ENCODE peak calls at places on chromosomes 2 and 18, in nine cellular contexts. One of them, this sample, is unnamed. For H3K9me3, the result is how much of the 10 kb centered on the place peaks cover.

GRCh38 chr2:173802518-173802917 is 162.7 kb downstream of the SP3 start:
- DNase-seq in Panc1: no peak
- DNase-seq in HCT116: no peak
- DNase-seq in HepG2: no peak
- DNase-seq in upper lobe of left lung: no peak
- DNase-seq in SK-N-MC: no peak
- DNase-seq in spleen: no peak
- DNase-seq in stomach: no peak
- DNase-seq in breast epithelium: no peak
- DNase-seq in this sample: no peak

GRCh38 chr18:74604366-74604765 is 6.7 kb downstream of the ZNF407 start:
- DNase-seq in stomach: no peak
- DNase-seq in upper lobe of left lung: no peak
- DNase-seq in HCT116: no peak
- DNase-seq in spleen: no peak
- DNase-seq in breast epithelium: no peak
- DNase-seq in HepG2: no peak
- DNase-seq in SK-N-MC: no peak
- DNase-seq in Panc1: no peak
- DNase-seq in this sample: peak

GRCh38 chr2:43105586-43106562 is 120.5 kb downstream of the ZFP36L2 start:
- DNase-seq in spleen: peak
- DNase-seq in SK-N-MC: no peak
- DNase-seq in breast epithelium: no peak
- DNase-seq in upper lobe of left lung: peak
- DNase-seq in Panc1: no peak
- DNase-seq in HepG2: peak
- DNase-seq in HCT116: peak
- DNase-seq in stomach: peak
- DNase-seq in this sample: no peak

GRCh38 chr2:3712424-3712823 is 9.0 kb downstream of the DCDC2C start:
- DNase-seq in HepG2: no peak
- DNase-seq in stomach: no peak
- DNase-seq in spleen: no peak
- DNase-seq in HCT116: no peak
- DNase-seq in breast epithelium: peak
- DNase-seq in Panc1: no peak
- DNase-seq in SK-N-MC: no peak
- DNase-seq in upper lobe of left lung: no peak
- DNase-seq in this sample: no peak

GRCh38 chr2:27735263-27735904 is 36.1 kb upstream of the MRPL33 start:
- DNase-seq in Panc1: no peak
- DNase-seq in HepG2: no peak
- DNase-seq in upper lobe of left lung: peak
- DNase-seq in spleen: peak
- DNase-seq in breast epithelium: peak
- DNase-seq in stomach: peak
- DNase-seq in SK-N-MC: no peak
- DNase-seq in HCT116: no peak
- DNase-seq in this sample: peak

GRCh38 chr18:9933865-9934264 is 20.0 kb downstream of the VAPA start:
- DNase-seq in upper lobe of left lung: no peak
- DNase-seq in HepG2: no peak
- DNase-seq in stomach: no peak
- DNase-seq in breast epithelium: no peak
- DNase-seq in SK-N-MC: no peak
- DNase-seq in Panc1: no peak
- DNase-seq in HCT116: no peak
- DNase-seq in spleen: no peak
- DNase-seq in this sample: no peak

GRCh38 chr2:175976758-175977157 is 25.3 kb downstream of the LNPK start:
- DNase-seq in Panc1: no peak
- DNase-seq in HepG2: peak
- DNase-seq in SK-N-MC: no peak
- DNase-seq in breast epithelium: no peak
- DNase-seq in stomach: no peak
- DNase-seq in spleen: no peak
- DNase-seq in upper lobe of left lung: no peak
- DNase-seq in HCT116: no peak
- DNase-seq in this sample: no peak

GRCh38 chr18:40607741-40608140 is 1347.3 kb upstream of the PIK3C3 start:
- DNase-seq in HCT116: no peak
- DNase-seq in Panc1: no peak
- DNase-seq in spleen: no peak
- DNase-seq in SK-N-MC: no peak
- DNase-seq in stomach: no peak
- DNase-seq in HepG2: no peak
- DNase-seq in upper lobe of left lung: no peak
- DNase-seq in breast epithelium: no peak
- DNase-seq in this sample: no peak

GRCh38 chr18:61980355-61980754 is 87.5 kb upstream of the RNF152 start:
- DNase-seq in spleen: no peak
- DNase-seq in stomach: no peak
- DNase-seq in Panc1: no peak
- DNase-seq in SK-N-MC: no peak
- DNase-seq in HCT116: no peak
- DNase-seq in upper lobe of left lung: no peak
- DNase-seq in HepG2: no peak
- DNase-seq in breast epithelium: no peak
- DNase-seq in this sample: peak

GRCh38 chr2:231780123-231780908 is 766 bp downstream of the PDE6D start:
- DNase-seq in HepG2: peak
- DNase-seq in breast epithelium: no peak
- DNase-seq in stomach: no peak
- DNase-seq in SK-N-MC: no peak
- DNase-seq in Panc1: no peak
- DNase-seq in spleen: peak
- DNase-seq in upper lobe of left lung: peak
- DNase-seq in HCT116: no peak
- DNase-seq in this sample: no peak

GRCh38 chr2:207801259-207801658 is 31.6 kb upstream of the FZD5 start:
- DNase-seq in upper lobe of left lung: no peak
- DNase-seq in stomach: no peak
- DNase-seq in spleen: no peak
- DNase-seq in HepG2: peak
- DNase-seq in HCT116: no peak
- DNase-seq in Panc1: no peak
- DNase-seq in SK-N-MC: no peak
- DNase-seq in breast epithelium: no peak
- DNase-seq in this sample: no peak

GRCh38 chr2:7456762-7457161 is 539.5 kb downstream of the RNF144A start:
- DNase-seq in stomach: no peak
- DNase-seq in SK-N-MC: no peak
- DNase-seq in HepG2: no peak
- DNase-seq in Panc1: no peak
- DNase-seq in spleen: no peak
- DNase-seq in upper lobe of left lung: no peak
- DNase-seq in breast epithelium: no peak
- DNase-seq in HCT116: no peak
- DNase-seq in this sample: no peak
- TF ChIP-seq POLR2AphosphoS5 in stomach: no peak
- TF ChIP-seq POLR2AphosphoS5 in SK-N-MC: no peak
- TF ChIP-seq POLR2AphosphoS5 in HepG2: no peak
- TF ChIP-seq POLR2AphosphoS5 in Panc1: no peak
- TF ChIP-seq POLR2AphosphoS5 in spleen: no peak
- TF ChIP-seq POLR2AphosphoS5 in upper lobe of left lung: no peak
- TF ChIP-seq POLR2AphosphoS5 in breast epithelium: no peak
- TF ChIP-seq POLR2AphosphoS5 in HCT116: no peak
- TF ChIP-seq POLR2AphosphoS5 in this sample: no peak

GRCh38 chr2:157746234-157746950 is 117.7 kb upstream of the ACVR1C start:
- DNase-seq in HCT116: no peak
- DNase-seq in breast epithelium: no peak
- DNase-seq in spleen: no peak
- DNase-seq in SK-N-MC: no peak
- DNase-seq in upper lobe of left lung: no peak
- DNase-seq in HepG2: no peak
- DNase-seq in Panc1: no peak
- DNase-seq in stomach: no peak
- DNase-seq in this sample: no peak

GRCh38 chr2:157748371-157749132 is 119.9 kb upstream of the ACVR1C start:
- DNase-seq in breast epithelium: no peak
- DNase-seq in HCT116: no peak
- DNase-seq in upper lobe of left lung: no peak
- DNase-seq in SK-N-MC: no peak
- DNase-seq in Panc1: no peak
- DNase-seq in spleen: no peak
- DNase-seq in HepG2: no peak
- DNase-seq in stomach: no peak
- DNase-seq in this sample: no peak

GRCh38 chr2:157747280-157747679 is 118.6 kb upstream of the ACVR1C start:
- DNase-seq in HCT116: no peak
- DNase-seq in Panc1: no peak
- DNase-seq in SK-N-MC: no peak
- DNase-seq in HepG2: no peak
- DNase-seq in stomach: no peak
- DNase-seq in upper lobe of left lung: no peak
- DNase-seq in breast epithelium: no peak
- DNase-seq in spleen: no peak
- DNase-seq in this sample: no peak

GRCh38 chr2:157749684-157750083 is 121.0 kb upstream of the ACVR1C start:
- DNase-seq in Panc1: no peak
- DNase-seq in stomach: no peak
- DNase-seq in HCT116: no peak
- DNase-seq in spleen: no peak
- DNase-seq in HepG2: no peak
- DNase-seq in breast epithelium: no peak
- DNase-seq in upper lobe of left lung: no peak
- DNase-seq in SK-N-MC: no peak
- DNase-seq in this sample: no peak

DNA sequence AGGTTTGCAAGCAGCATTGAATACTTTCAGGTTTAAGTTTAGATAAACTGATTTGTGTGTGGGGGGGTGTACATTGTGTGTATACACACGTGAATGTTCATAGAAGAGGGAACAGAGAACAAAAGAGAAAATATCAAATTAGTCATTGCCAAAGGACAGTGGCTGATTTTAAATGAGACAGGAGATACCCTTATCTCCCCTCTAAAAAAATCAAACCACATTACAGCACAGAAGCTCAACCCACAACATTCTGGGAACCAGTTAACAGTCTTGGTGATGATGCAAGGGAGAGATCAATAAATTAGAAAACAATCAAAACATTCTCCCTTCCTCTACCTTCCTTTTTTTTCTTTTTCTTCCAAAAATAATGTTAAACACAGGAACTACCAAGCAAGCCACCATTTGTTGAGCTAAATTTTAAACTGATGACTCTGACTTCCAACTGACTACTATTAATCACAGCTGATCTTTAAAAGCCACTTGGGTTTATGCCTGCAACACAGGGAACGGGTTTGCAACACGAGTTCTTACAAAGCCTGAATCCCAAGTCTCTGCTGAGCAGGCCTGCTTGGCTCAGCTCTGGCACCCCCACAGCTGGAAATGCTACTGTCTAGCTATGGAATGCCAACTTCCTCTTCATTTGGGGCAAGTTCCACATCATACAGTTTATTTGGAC is 119.2 kb upstream of the ACVR1C start:
- DNase-seq in SK-N-MC: no peak
- DNase-seq in HCT116: no peak
- DNase-seq in stomach: no peak
- DNase-seq in Panc1: no peak
- DNase-seq in upper lobe of left lung: no peak
- DNase-seq in spleen: no peak
- DNase-seq in breast epithelium: no peak
- DNase-seq in HepG2: no peak
- DNase-seq in this sample: no peak
- H3K27ac ChIP-seq in SK-N-MC: peak
- H3K27ac ChIP-seq in HCT116: no peak
- H3K27ac ChIP-seq in stomach: no peak
- H3K27ac ChIP-seq in Panc1: no peak
- H3K27ac ChIP-seq in upper lobe of left lung: no peak
- H3K27ac ChIP-seq in spleen: no peak
- H3K27ac ChIP-seq in breast epithelium: peak
- H3K27ac ChIP-seq in HepG2: no peak
- H3K27ac ChIP-seq in this sample: no peak

DNA sequence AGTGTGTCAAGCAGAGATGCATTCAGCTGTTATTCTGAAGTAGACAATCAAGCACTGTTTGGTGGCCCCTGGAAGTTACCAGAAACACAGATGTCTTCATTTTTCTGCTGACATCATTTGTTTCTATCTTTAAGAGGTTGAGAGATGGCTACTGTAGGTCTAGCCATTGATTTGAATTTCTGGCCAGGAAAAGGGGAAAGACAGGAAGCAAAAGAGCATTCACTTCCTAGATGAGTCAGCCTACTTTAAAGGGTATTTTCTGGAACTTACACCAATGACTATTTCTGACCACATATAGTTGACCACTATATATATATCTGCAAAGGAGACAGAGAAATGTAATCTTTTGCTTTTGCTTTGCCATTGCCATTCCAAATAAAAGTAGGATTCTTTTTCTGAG is 900.1 kb upstream of the SOX11 start:
- DNase-seq in Panc1: no peak
- DNase-seq in upper lobe of left lung: no peak
- DNase-seq in SK-N-MC: no peak
- DNase-seq in breast epithelium: no peak
- DNase-seq in HepG2: no peak
- DNase-seq in stomach: no peak
- DNase-seq in HCT116: no peak
- DNase-seq in spleen: no peak
- DNase-seq in this sample: no peak
- H3K9me3 ChIP-seq in Panc1: under half
- H3K9me3 ChIP-seq in upper lobe of left lung: under half
- H3K9me3 ChIP-seq in SK-N-MC: under half
- H3K9me3 ChIP-seq in breast epithelium: under half
- H3K9me3 ChIP-seq in HepG2: half or more
- H3K9me3 ChIP-seq in stomach: under half
- H3K9me3 ChIP-seq in HCT116: under half
- H3K9me3 ChIP-seq in spleen: under half
- H3K9me3 ChIP-seq in this sample: under half

GRCh38 chr2:218030409-218031195 is 27.8 kb upstream of the TNS1 start:
- DNase-seq in upper lobe of left lung: peak
- DNase-seq in breast epithelium: no peak
- DNase-seq in Panc1: no peak
- DNase-seq in HCT116: no peak
- DNase-seq in stomach: peak
- DNase-seq in SK-N-MC: no peak
- DNase-seq in spleen: no peak
- DNase-seq in HepG2: no peak
- DNase-seq in this sample: peak

GRCh38 chr2:218028189-218028495 is 25.3 kb upstream of the TNS1 start:
- DNase-seq in SK-N-MC: no peak
- DNase-seq in HCT116: no peak
- DNase-seq in breast epithelium: no peak
- DNase-seq in spleen: no peak
- DNase-seq in Panc1: no peak
- DNase-seq in upper lobe of left lung: peak
- DNase-seq in HepG2: no peak
- DNase-seq in stomach: peak
- DNase-seq in this sample: no peak

GRCh38 chr2:218028562-218029348 is 26.0 kb upstream of the TNS1 start:
- DNase-seq in spleen: no peak
- DNase-seq in HCT116: no peak
- DNase-seq in Panc1: no peak
- DNase-seq in upper lobe of left lung: peak
- DNase-seq in SK-N-MC: no peak
- DNase-seq in stomach: peak
- DNase-seq in HepG2: no peak
- DNase-seq in breast epithelium: peak
- DNase-seq in this sample: no peak

GRCh38 chr2:218031261-218031660 is 28.5 kb upstream of the TNS1 start:
- DNase-seq in HepG2: no peak
- DNase-seq in SK-N-MC: no peak
- DNase-seq in upper lobe of left lung: no peak
- DNase-seq in Panc1: no peak
- DNase-seq in spleen: no peak
- DNase-seq in HCT116: no peak
- DNase-seq in breast epithelium: no peak
- DNase-seq in stomach: no peak
- DNase-seq in this sample: no peak

GRCh38 chr2:218029366-218030360 is 26.9 kb upstream of the TNS1 start:
- DNase-seq in stomach: peak
- DNase-seq in HepG2: no peak
- DNase-seq in Panc1: no peak
- DNase-seq in SK-N-MC: no peak
- DNase-seq in spleen: no peak
- DNase-seq in HCT116: no peak
- DNase-seq in breast epithelium: no peak
- DNase-seq in upper lobe of left lung: peak
- DNase-seq in this sample: peak
- TF ChIP-seq POLR2AphosphoS5 in stomach: no peak
- TF ChIP-seq POLR2AphosphoS5 in HepG2: no peak
- TF ChIP-seq POLR2AphosphoS5 in Panc1: no peak
- TF ChIP-seq POLR2AphosphoS5 in SK-N-MC: no peak
- TF ChIP-seq POLR2AphosphoS5 in spleen: no peak
- TF ChIP-seq POLR2AphosphoS5 in HCT116: no peak
- TF ChIP-seq POLR2AphosphoS5 in breast epithelium: no peak
- TF ChIP-seq POLR2AphosphoS5 in upper lobe of left lung: no peak
- TF ChIP-seq POLR2AphosphoS5 in this sample: no peak